ENCODE peak calls at places on chromosomes 4 and X, in five cellular contexts. One of them, this sample, is unnamed.

GRCh38 chr4:16707874-16708273 is 190.6 kb downstream of the LDB2 start:
- DNase-seq in K562: no peak
- DNase-seq in HCT116: no peak
- DNase-seq in SK-N-SH: no peak
- DNase-seq in H1: no peak
- DNase-seq in this sample: no peak

GRCh38 chr4:151666501-151666900 is 94.3 kb downstream of the GATB start:
- DNase-seq in K562: no peak
- DNase-seq in HCT116: no peak
- DNase-seq in SK-N-SH: no peak
- DNase-seq in H1: no peak
- DNase-seq in this sample: no peak

GRCh38 chr4:41969666-41970065 is 11.9 kb upstream of the DCAF4L1 start:
- DNase-seq in K562: no peak
- DNase-seq in HCT116: no peak
- DNase-seq in SK-N-SH: no peak
- DNase-seq in H1: no peak
- DNase-seq in this sample: no peak

GRCh38 chrX:53086464-53086863 is 4.3 kb downstream of the TSPYL2 start:
- DNase-seq in K562: no peak
- DNase-seq in HCT116: no peak
- DNase-seq in SK-N-SH: no peak
- DNase-seq in H1: no peak
- DNase-seq in this sample: no peak

GRCh38 chr4:47647029-47647428 is 162.0 kb downstream of the ATP10D start:
- DNase-seq in K562: no peak
- DNase-seq in HCT116: no peak
- DNase-seq in SK-N-SH: no peak
- DNase-seq in H1: no peak
- DNase-seq in this sample: no peak

GRCh38 chrX:43813898-43814297 is 68.4 kb downstream of the MAOB start:
- DNase-seq in K562: no peak
- DNase-seq in HCT116: peak
- DNase-seq in SK-N-SH: no peak
- DNase-seq in H1: no peak
- DNase-seq in this sample: no peak

GRCh38 chr4:184056877-184057276 is 151.8 kb downstream of the STOX2 start:
- DNase-seq in K562: no peak
- DNase-seq in HCT116: no peak
- DNase-seq in SK-N-SH: no peak
- DNase-seq in H1: no peak
- DNase-seq in this sample: no peak

GRCh38 chr4:80717204-80717603 is 313.3 kb upstream of the BMP3 start:
- DNase-seq in K562: no peak
- DNase-seq in HCT116: no peak
- DNase-seq in SK-N-SH: no peak
- DNase-seq in H1: no peak
- DNase-seq in this sample: no peak

GRCh38 chr4:111698361-111698760 is 446.9 kb upstream of the FAM241A start:
- DNase-seq in K562: no peak
- DNase-seq in HCT116: no peak
- DNase-seq in SK-N-SH: no peak
- DNase-seq in H1: no peak
- DNase-seq in this sample: no peak

GRCh38 chr4:111693754-111694153 is 451.5 kb upstream of the FAM241A start:
- DNase-seq in K562: no peak
- DNase-seq in HCT116: no peak
- DNase-seq in SK-N-SH: no peak
- DNase-seq in H1: no peak
- DNase-seq in this sample: no peak

GRCh38 chr4:111697176-111697962 is 447.9 kb upstream of the FAM241A start:
- DNase-seq in K562: no peak
- DNase-seq in HCT116: no peak
- DNase-seq in SK-N-SH: no peak
- DNase-seq in H1: no peak
- DNase-seq in this sample: no peak

GRCh38 chr4:111696505-111696904 is 448.7 kb upstream of the FAM241A start:
- DNase-seq in K562: no peak
- DNase-seq in HCT116: no peak
- DNase-seq in SK-N-SH: no peak
- DNase-seq in H1: no peak
- DNase-seq in this sample: no peak

GRCh38 chr4:111695677-111696076 is 449.6 kb upstream of the FAM241A start:
- DNase-seq in K562: no peak
- DNase-seq in HCT116: no peak
- DNase-seq in SK-N-SH: no peak
- DNase-seq in H1: no peak
- DNase-seq in this sample: no peak
- TF ChIP-seq JUND in K562: no peak
- TF ChIP-seq JUND in HCT116: no peak
- TF ChIP-seq JUND in SK-N-SH: no peak
- TF ChIP-seq JUND in H1: no peak
- TF ChIP-seq JUND in this sample: no peak

GRCh38 chrX:24799078-24799477 is 105.4 kb downstream of the POLA1 start:
- DNase-seq in K562: no peak
- DNase-seq in HCT116: no peak
- DNase-seq in SK-N-SH: no peak
- DNase-seq in H1: no peak
- DNase-seq in this sample: no peak
- TF ChIP-seq JUND in K562: no peak
- TF ChIP-seq JUND in HCT116: no peak
- TF ChIP-seq JUND in SK-N-SH: no peak
- TF ChIP-seq JUND in H1: no peak
- TF ChIP-seq JUND in this sample: no peak

GRCh38 chr4:20194079-20195013 is 57.4 kb upstream of the SLIT2 start:
- DNase-seq in K562: no peak
- DNase-seq in HCT116: no peak
- DNase-seq in SK-N-SH: no peak
- DNase-seq in H1: no peak
- DNase-seq in this sample: no peak

GRCh38 chr4:20192754-20193521 is 58.8 kb upstream of the SLIT2 start:
- DNase-seq in K562: no peak
- DNase-seq in HCT116: no peak
- DNase-seq in SK-N-SH: no peak
- DNase-seq in H1: no peak
- DNase-seq in this sample: no peak

GRCh38 chr4:20193522-20193902 is 58.2 kb upstream of the SLIT2 start:
- DNase-seq in K562: no peak
- DNase-seq in HCT116: no peak
- DNase-seq in SK-N-SH: no peak
- DNase-seq in H1: no peak
- DNase-seq in this sample: no peak

GRCh38 chr4:20196476-20196875 is 55.2 kb upstream of the SLIT2 start:
- DNase-seq in K562: no peak
- DNase-seq in HCT116: no peak
- DNase-seq in SK-N-SH: no peak
- DNase-seq in H1: no peak
- DNase-seq in this sample: no peak

DNA sequence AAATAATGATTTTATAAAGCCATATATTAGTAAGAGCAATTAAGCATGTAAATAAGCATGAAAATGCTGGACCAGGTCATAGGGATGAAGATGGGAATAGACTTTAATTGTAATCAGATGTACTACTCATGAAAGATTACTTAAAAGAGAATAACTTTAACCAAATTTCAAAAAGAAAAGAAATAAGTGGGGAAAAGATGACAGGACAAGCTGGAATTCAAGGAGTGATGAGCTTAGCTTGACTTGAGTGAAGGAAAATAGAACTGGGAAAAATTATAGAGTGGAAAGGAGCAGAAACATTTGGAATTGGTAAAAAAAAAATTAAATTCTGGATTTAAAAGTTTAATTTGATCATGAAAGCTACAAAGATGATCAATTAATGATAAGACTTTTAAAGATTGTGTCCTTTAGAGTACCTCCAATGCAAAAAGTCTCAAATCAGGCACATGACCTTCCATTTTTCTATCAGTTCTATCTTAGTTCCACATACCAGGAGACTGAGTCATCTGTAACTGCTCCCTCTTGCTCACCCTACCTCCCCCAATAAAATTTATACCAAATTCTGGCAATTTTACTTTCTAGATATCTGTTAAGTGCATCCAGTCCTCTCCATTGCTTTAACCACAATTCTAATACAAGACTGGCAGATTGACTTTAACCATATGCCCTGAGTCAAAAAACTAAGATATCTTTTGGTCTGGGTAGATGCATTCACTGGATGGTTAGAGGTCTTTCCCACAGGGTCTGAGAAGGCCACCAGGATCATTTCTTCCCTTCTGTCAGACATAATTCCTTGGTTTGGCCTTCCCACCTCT is 56.4 kb upstream of the SLIT2 start:
- DNase-seq in K562: no peak
- DNase-seq in HCT116: no peak
- DNase-seq in SK-N-SH: no peak
- DNase-seq in H1: no peak
- DNase-seq in this sample: no peak
- TF ChIP-seq JUND in K562: no peak
- TF ChIP-seq JUND in HCT116: no peak
- TF ChIP-seq JUND in SK-N-SH: peak
- TF ChIP-seq JUND in H1: no peak
- TF ChIP-seq JUND in this sample: no peak

GRCh38 chr4:176708771-176709311 is 83.9 kb downstream of the VEGFC start:
- DNase-seq in K562: no peak
- DNase-seq in HCT116: no peak
- DNase-seq in SK-N-SH: no peak
- DNase-seq in H1: no peak
- DNase-seq in this sample: no peak
- TF ChIP-seq JUND in K562: no peak
- TF ChIP-seq JUND in HCT116: no peak
- TF ChIP-seq JUND in SK-N-SH: peak
- TF ChIP-seq JUND in H1: no peak
- TF ChIP-seq JUND in this sample: no peak

DNA sequence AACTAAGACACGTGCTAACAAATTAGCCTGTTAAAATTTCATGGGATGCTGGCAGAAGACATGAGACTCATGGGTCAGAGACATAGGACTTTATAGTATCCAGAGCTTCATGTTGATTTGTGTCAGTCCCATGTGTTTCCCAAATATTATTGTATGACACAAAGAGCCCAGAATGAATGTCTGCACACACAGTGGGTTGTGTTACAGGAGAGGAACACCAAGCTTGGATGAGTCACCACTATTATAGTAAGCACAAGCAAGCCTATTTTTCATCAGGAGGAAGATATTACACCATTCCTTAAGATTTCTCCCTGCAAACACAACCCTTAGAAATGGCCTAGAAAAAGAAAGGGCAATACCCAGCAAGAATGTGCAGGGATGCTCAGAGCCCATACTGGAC is 15.4 kb downstream of the BBS12 start:
- DNase-seq in K562: no peak
- DNase-seq in HCT116: no peak
- DNase-seq in SK-N-SH: no peak
- DNase-seq in H1: no peak
- DNase-seq in this sample: no peak
- TF ChIP-seq JUND in K562: peak
- TF ChIP-seq JUND in HCT116: no peak
- TF ChIP-seq JUND in SK-N-SH: no peak
- TF ChIP-seq JUND in H1: no peak
- TF ChIP-seq JUND in this sample: no peak

GRCh38 chrX:40083120-40083978 is 14.4 kb downstream of the BCOR start:
- DNase-seq in K562: peak
- DNase-seq in HCT116: no peak
- DNase-seq in SK-N-SH: no peak
- DNase-seq in H1: no peak
- DNase-seq in this sample: peak

GRCh38 chrX:40080896-40081678 is 16.7 kb downstream of the BCOR start:
- DNase-seq in K562: no peak
- DNase-seq in HCT116: no peak
- DNase-seq in SK-N-SH: no peak
- DNase-seq in H1: no peak
- DNase-seq in this sample: no peak

GRCh38 chrX:40081679-40082068 is 16.1 kb downstream of the BCOR start:
- DNase-seq in K562: no peak
- DNase-seq in HCT116: no peak
- DNase-seq in SK-N-SH: no peak
- DNase-seq in H1: no peak
- DNase-seq in this sample: no peak

GRCh38 chrX:40083979-40084359 is 13.8 kb downstream of the BCOR start:
- DNase-seq in K562: no peak
- DNase-seq in HCT116: no peak
- DNase-seq in SK-N-SH: no peak
- DNase-seq in H1: no peak
- DNase-seq in this sample: no peak

GRCh38 chrX:40082447-40083119 is 15.2 kb downstream of the BCOR start:
- DNase-seq in K562: no peak
- DNase-seq in HCT116: no peak
- DNase-seq in SK-N-SH: no peak
- DNase-seq in H1: no peak
- DNase-seq in this sample: no peak
- TF ChIP-seq JUND in K562: no peak
- TF ChIP-seq JUND in HCT116: no peak
- TF ChIP-seq JUND in SK-N-SH: no peak
- TF ChIP-seq JUND in H1: no peak
- TF ChIP-seq JUND in this sample: no peak

GRCh38 chr4:24105183-24106039 is 215.6 kb upstream of the PPARGC1A start:
- DNase-seq in K562: no peak
- DNase-seq in HCT116: no peak
- DNase-seq in SK-N-SH: no peak
- DNase-seq in H1: no peak
- DNase-seq in this sample: no peak
- TF ChIP-seq JUND in K562: no peak
- TF ChIP-seq JUND in HCT116: no peak
- TF ChIP-seq JUND in SK-N-SH: peak
- TF ChIP-seq JUND in H1: no peak
- TF ChIP-seq JUND in this sample: no peak

DNA sequence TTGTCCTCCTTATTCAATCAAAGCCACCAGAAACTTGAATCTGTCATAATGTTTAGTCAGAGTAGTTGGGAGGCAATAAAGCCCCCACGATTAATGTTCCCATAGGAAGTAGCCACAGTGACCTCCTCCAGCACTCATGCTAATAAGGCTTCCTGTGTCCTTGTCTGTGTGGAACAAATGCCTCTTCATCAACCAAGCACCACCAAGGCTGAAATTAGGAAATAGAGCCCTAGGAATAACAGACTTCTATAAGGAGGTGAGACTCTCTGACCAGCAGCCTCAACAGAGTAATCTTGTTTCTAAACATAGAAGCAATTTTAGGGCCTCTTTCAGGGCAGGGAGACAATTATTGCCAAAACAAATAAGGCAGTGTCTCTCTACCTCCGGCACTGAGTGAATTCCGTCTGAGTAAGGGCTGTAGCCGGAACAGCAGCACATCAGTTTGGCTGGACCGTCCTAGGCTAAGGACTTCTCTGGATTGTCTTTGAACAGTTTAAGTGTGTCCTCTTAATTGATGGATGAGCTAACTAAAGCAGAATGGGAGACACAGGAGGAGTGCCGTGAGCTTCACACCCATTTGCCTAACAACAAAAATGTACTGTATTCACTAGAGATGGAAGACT is 329.2 kb upstream of the HAND2 start:
- DNase-seq in K562: no peak
- DNase-seq in HCT116: no peak
- DNase-seq in SK-N-SH: no peak
- DNase-seq in H1: no peak
- DNase-seq in this sample: no peak
- TF ChIP-seq JUND in K562: no peak
- TF ChIP-seq JUND in HCT116: no peak
- TF ChIP-seq JUND in SK-N-SH: no peak
- TF ChIP-seq JUND in H1: no peak
- TF ChIP-seq JUND in this sample: no peak

This sample was measured in T47D.